ENCODE peak calls at places on chromosomes 6 and 20, in six cellular contexts. Q is K562, H is heart left ventricle, N is HCT116, I is tibial nerve, W is ovary. V is an unnamed sample. For H3K4me1, the result is how much of the 10 kb centered on the place peaks cover.

GRCh38 chr6:163092846-163093245 is 321.7 kb upstream of the QKI start:
- DNase-seq in Q (no peak), H (no peak), N (no peak), I (no peak), W (no peak), V (no peak)

GRCh38 chr6:113591896-113592827 is 265.0 kb upstream of the MARCKS start:
- DNase-seq in Q (no peak), H (peak), N (no peak), I (no peak), W (no peak), V (peak)

GRCh38 chr6:17768388-17768787 is 61.7 kb upstream of the NUP153 start:
- DNase-seq in Q (no peak), H (no peak), N (no peak), I (no peak), W (no peak), V (no peak)

GRCh38 chr6:50720623-50721022 is 7.3 kb downstream of the TFAP2D start:
- DNase-seq in Q (peak), H (no peak), N (no peak), I (no peak), W (no peak), V (no peak)

GRCh38 chr20:33576432-33576883 is 85.7 kb upstream of the C20orf144 start:
- DNase-seq in Q (no peak), H (no peak), N (no peak), I (no peak), W (no peak), V (no peak)

GRCh38 chr20:57656821-57657536 is 36.8 kb upstream of the ZBP1 start:
- DNase-seq in Q (no peak), H (peak), N (no peak), I (no peak), W (no peak), V (no peak)

GRCh38 chr20:63738687-63739128 is 868 bp upstream of the SLC2A4RG start:
- DNase-seq in Q (peak), H (peak), N (no peak), I (peak), W (peak), V (peak)

GRCh38 chr6:106446287-106446885 is 85.9 kb downstream of the CRYBG1 start:
- DNase-seq in Q (no peak), H (no peak), N (no peak), I (no peak), W (no peak), V (no peak)

GRCh38 chr6:150224820-150225219 is 82.0 kb downstream of the PPP1R14C start:
- DNase-seq in Q (no peak), H (no peak), N (no peak), I (no peak), W (no peak), V (no peak)

GRCh38 chr20:43355610-43356009 is 102.1 kb upstream of the SRSF6 start:
- DNase-seq in Q (no peak), H (no peak), N (no peak), I (no peak), W (no peak), V (no peak)

GRCh38 chr6:83365931-83366330 is 64.9 kb downstream of the ME1 start:
- DNase-seq in Q (no peak), H (no peak), N (no peak), I (peak), W (no peak), V (no peak)

GRCh38 chr6:158026054-158026900 is 44.6 kb downstream of the SYNJ2 start:
- DNase-seq in Q (peak), H (peak), N (no peak), I (peak), W (peak), V (peak)

GRCh38 chr20:57241592-57241991 is 24.8 kb downstream of the BMP7 start:
- DNase-seq in Q (no peak), H (no peak), N (no peak), I (no peak), W (no peak), V (no peak)

GRCh38 chr20:58661298-58662141 is 10.4 kb downstream of the STX16 start:
- DNase-seq in Q (no peak), H (no peak), N (no peak), I (no peak), W (no peak), V (no peak)

GRCh38 chr20:49594143-49594928 is 26.4 kb upstream of the PTGIS start:
- DNase-seq in Q (no peak), H (peak), N (no peak), I (peak), W (peak), V (peak)

GRCh38 chr6:165820934-165821333 is 157.9 kb upstream of the PDE10A start:
- DNase-seq in Q (no peak), H (no peak), N (no peak), I (no peak), W (no peak), V (no peak)

GRCh38 chr20:49676581-49677291 is 36.9 kb downstream of the B4GALT5 start:
- DNase-seq in Q (peak), H (no peak), N (no peak), I (no peak), W (no peak), V (no peak)

GRCh38 chr6:139514819-139515218 is 140.4 kb upstream of the CITED2 start:
- DNase-seq in Q (no peak), H (no peak), N (no peak), I (no peak), W (no peak), V (no peak)

GRCh38 chr6:11606287-11606686 is 68.7 kb downstream of the TMEM170B start:
- DNase-seq in Q (no peak), H (no peak), N (no peak), I (peak), W (peak), V (peak)

GRCh38 chr6:26285143-26286134 is 79.6 kb upstream of the BTN3A2 start:
- DNase-seq in Q (peak), H (peak), N (peak), I (peak), W (peak), V (peak)
- TF ChIP-seq POLR2A in Q (peak), H (peak), N (peak), I (peak), W (peak), V (peak)

GRCh38 chr20:51221791-51222408 is 199.0 kb upstream of the KCNG1 start:
- DNase-seq in Q (no peak), H (no peak), N (peak), I (no peak), W (no peak), V (no peak)
- H3K4me1 ChIP-seq in Q (under half), H (under half), N (under half), I (under half), W (under half), V (under half)

GRCh38 chr6:33030245-33030644 is 20.9 kb upstream of the HLA-DOA start:
- DNase-seq in Q (no peak), H (no peak), N (no peak), I (no peak), W (no peak), V (no peak)
- H3K27ac ChIP-seq in Q (no peak), H (peak), N (no peak), I (peak), W (no peak), V (no peak)

GRCh38 chr20:3796477-3797225 is 541 bp downstream of the CDC25B start:
- DNase-seq in Q (no peak), H (no peak), N (no peak), I (no peak), W (no peak), V (no peak)

GRCh38 chr20:3797226-3797545 is 1.1 kb downstream of the CDC25B start:
- DNase-seq in Q (no peak), H (no peak), N (no peak), I (no peak), W (no peak), V (no peak)

GRCh38 chr20:3797592-3798404 is 1.7 kb downstream of the CDC25B start:
- DNase-seq in Q (peak), H (no peak), N (no peak), I (no peak), W (no peak), V (no peak)

GRCh38 chr20:3794701-3795420 is 1.2 kb upstream of the CDC25B start:
- DNase-seq in Q (no peak), H (no peak), N (no peak), I (no peak), W (no peak), V (no peak)

DNA sequence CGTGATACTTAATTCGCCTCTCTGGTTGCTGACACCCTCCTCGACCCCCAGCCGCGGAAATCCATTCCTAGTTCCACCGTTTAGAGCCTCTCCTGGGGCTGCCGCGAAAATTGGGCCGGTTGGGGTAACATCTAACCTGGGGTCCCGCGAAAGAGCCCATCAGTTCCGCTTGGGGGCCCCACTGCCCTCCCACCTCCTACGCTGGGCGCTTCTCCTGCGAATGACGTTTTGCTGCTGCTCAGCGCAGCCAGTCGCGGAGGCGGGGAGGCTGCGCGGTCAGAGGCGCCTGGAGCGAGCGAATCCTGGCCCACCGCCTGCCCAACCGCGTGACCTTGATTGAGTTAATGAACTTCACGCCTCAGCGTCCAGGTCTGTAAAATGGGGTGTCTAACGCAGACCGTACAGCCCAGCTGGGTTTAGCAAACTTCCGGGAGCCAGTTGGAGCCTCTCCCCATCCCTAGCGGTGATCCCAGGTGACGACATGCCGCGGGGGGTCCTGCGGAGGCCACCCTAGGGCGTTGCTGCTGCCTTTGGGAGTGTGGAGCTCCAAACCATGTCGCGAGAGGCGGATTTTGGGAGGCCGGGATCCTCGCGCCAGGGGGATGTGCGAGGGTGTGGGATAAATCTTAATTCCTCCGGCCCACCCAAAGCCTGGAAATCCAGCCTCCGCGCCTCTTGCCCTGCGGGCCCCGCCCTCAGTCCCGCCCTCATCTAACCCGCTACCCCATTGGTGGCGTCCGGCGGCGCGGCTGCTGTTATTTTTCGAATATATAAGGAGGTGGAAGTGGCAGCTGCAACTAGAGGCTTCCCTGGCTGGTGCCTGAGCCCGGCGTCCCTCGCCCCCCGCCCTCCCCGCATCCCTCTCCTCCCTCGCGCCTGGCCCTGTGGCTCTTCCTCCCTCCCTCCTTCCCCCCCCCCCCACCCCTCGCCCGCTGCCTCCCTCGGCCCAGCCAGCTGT is at the start of gene CDC25B:
- DNase-seq in Q (peak), H (peak), N (peak), I (peak), W (peak), V (peak)
- TF ChIP-seq POLR2A in Q (peak), H (peak), N (peak), I (peak), W (peak), V (peak)

GRCh38 chr6:134468633-134469032 is 150.7 kb upstream of the SGK1 start:
- DNase-seq in Q (no peak), H (no peak), N (no peak), I (no peak), W (no peak), V (peak)
- H3K4me1 ChIP-seq in Q (under half), H (under half), N (under half), I (under half), W (under half), V (half or more)

GRCh38 chr6:41586564-41586963 is 40.4 kb downstream of the FOXP4 start:
- DNase-seq in Q (no peak), H (no peak), N (no peak), I (no peak), W (no peak), V (no peak)
- H3K27ac ChIP-seq in Q (no peak), H (no peak), N (no peak), I (no peak), W (no peak), V (no peak)

DNA sequence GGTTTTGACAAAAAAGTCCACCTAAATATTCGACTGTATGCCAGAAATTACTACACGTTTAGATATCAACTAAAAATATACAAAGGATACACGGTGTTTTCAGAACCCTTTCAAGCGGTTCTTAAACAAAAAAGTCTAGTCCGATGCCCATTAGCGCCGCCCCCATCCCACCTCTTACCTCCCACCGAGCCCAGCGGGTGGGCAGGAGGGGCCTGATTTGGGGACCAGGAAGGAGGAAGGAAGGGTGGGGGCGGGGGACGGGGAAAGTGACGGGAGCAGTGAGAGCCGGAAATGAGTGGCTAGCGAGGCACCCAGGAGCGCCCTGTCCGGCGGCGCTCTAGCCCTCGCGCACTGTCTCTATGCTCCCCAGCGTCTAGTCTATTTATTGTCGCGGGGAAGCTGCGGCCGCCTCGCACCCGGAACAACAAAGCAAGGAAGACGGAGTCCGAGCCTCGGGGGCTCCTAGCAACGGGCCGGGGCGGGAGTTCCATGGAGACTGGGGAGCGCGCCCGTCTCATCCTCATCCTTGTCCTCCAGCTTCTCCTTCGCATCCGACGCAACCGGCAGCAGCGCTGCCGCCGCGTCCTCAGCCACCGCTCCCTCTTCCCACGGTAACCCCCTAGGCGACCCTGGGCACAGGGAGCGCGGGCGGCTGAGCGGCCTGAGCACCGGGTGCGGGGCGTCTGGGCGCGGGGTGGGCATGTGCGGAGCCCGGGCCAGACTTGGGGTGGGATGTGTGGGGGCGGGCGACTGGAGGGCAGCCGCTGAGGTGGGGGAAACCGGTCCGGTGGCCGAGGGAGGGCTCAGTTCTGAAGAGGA is at the start of gene TBPL1:
- DNase-seq in Q (peak), H (peak), N (peak), I (peak), W (peak), V (peak)
- TF ChIP-seq POLR2A in Q (peak), H (peak), N (peak), I (peak), W (peak), V (peak)

GRCh38 chr6:135325624-135326424 is 144.7 kb downstream of the MYB start:
- DNase-seq in Q (peak), H (no peak), N (no peak), I (no peak), W (no peak), V (no peak)
- H3K4me1 ChIP-seq in Q (under half), H (under half), N (under half), I (under half), W (under half), V (under half)

GRCh38 chr6:136410201-136411027 is 120.8 kb upstream of the BCLAF1 start:
- DNase-seq in Q (no peak), H (no peak), N (no peak), I (no peak), W (no peak), V (no peak)
- H3K27ac ChIP-seq in Q (no peak), H (no peak), N (no peak), I (no peak), W (no peak), V (no peak)

GRCh38 chr6:115133790-115134189 is 791.0 kb upstream of the HS3ST5 start:
- DNase-seq in Q (no peak), H (no peak), N (no peak), I (no peak), W (no peak), V (no peak)
- TF ChIP-seq POLR2A in Q (no peak), H (no peak), N (no peak), I (no peak), W (no peak), V (no peak)

V was measured in body of pancreas.